ENCODE peak calls at places on chromosomes 16 and 17, in five cellular contexts. Q is AG04450, Y is cardiac muscle cell, F is sigmoid colon, L is neural progenitor cell. N is an unnamed sample.

GRCh38 chr17:80254396-80255241 is 6.0 kb upstream of the RNF213 start:
- DNase-seq in Q (peak), Y (peak), F (no peak), L (no peak), N (peak)

GRCh38 chr17:75457047-75457654 is 716 bp downstream of the TMEM94 start:
- DNase-seq in Q (no peak), Y (peak), F (no peak), L (peak), N (no peak)

GRCh38 chr16:11632455-11632921 is 35.8 kb upstream of the SNN start:
- DNase-seq in Q (peak), Y (peak), F (peak), L (peak), N (no peak)

GRCh38 chr16:46900464-46901235 is 16.5 kb downstream of the GPT2 start:
- DNase-seq in Q (no peak), Y (no peak), F (no peak), L (no peak), N (no peak)

GRCh38 chr16:72635694-72636093 is 412.2 kb downstream of the ZFHX3 start:
- DNase-seq in Q (no peak), Y (no peak), F (no peak), L (no peak), N (no peak)

GRCh38 chr17:75854111-75854748 is 905 bp downstream of the WBP2 start:
- DNase-seq in Q (no peak), Y (peak), F (peak), L (peak), N (no peak)

GRCh38 chr16:23330583-23331249 is 28.6 kb downstream of the SCNN1B start:
- DNase-seq in Q (no peak), Y (no peak), F (no peak), L (no peak), N (no peak)

GRCh38 chr16:47045459-47045858 is 72.0 kb upstream of the DNAJA2 start:
- DNase-seq in Q (no peak), Y (peak), F (no peak), L (no peak), N (no peak)

GRCh38 chr16:85458952-85459351 is 154.2 kb upstream of the GSE1 start:
- DNase-seq in Q (no peak), Y (no peak), F (no peak), L (no peak), N (no peak)

GRCh38 chr17:29080323-29080722 is 37.4 kb downstream of the PIPOX start:
- DNase-seq in Q (no peak), Y (no peak), F (no peak), L (no peak), N (no peak)

GRCh38 chr16:11586856-11587642 is at the start of gene LITAF:
- DNase-seq in Q (no peak), Y (peak), F (peak), L (peak), N (no peak)

GRCh38 chr17:77720946-77721822 is 237.3 kb upstream of the TNRC6C start:
- DNase-seq in Q (no peak), Y (no peak), F (no peak), L (no peak), N (no peak)

GRCh38 chr17:75047398-75048098 is 523 bp downstream of the KCTD2 start:
- DNase-seq in Q (no peak), Y (peak), F (peak), L (peak), N (no peak)

GRCh38 chr16:9695152-9695551 is 487.1 kb downstream of the GRIN2A start:
- DNase-seq in Q (no peak), Y (no peak), F (no peak), L (peak), N (no peak)

DNA sequence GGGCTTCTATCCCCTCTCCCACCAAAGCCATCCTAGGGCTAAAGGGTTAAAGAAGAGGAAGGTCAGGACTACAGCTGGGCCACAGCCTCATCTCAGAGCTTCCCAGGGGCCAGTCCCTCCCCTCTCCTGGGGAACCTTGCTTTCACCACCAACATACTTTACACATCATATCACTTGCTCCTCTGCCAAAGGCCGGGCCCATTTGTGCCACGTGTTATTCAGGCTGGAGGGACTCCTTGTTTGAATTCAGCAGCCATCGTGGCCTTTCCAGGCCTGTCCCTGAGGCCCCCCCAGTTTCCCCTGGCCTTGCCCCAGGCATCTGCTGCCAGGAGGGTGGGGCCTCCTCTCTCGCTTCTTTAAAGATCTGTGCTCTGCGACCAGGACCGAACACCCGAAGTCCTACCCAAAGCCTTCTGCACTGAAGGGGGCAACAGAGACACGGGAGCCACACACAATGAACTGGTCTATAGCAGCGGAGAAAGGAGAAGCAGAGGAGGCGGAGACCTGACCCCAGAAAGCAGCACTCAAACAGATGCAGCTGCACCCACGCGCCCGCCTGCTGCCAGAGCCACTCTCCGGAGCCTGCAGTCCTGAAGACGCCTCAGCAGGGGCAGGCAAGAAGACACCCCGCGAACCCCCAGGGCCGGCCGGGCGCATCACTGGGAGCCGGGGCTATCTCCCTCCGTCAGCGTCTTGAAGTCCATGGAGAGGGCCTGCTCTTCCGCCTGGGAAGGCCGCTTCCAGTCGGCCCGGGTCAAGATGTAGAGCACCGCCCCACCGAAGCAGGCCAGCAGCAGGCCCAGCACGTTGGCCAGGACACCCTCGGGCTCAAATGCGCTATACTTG is 12.1 kb downstream of the CYB561 start:
- DNase-seq in Q (peak), Y (peak), F (peak), L (no peak), N (peak)
- H3K4me3 ChIP-seq in Q (no peak), Y (no peak), F (no peak), L (no peak), N (no peak)

GRCh38 chr17:46089389-46089965 is 90.4 kb downstream of the STH start:
- DNase-seq in Q (no peak), Y (no peak), F (no peak), L (no peak), N (no peak)
- TF ChIP-seq CTCF in Q (no peak), Y (no peak), F (no peak), L (no peak), N (no peak)

GRCh38 chr16:27234171-27234570 is 30.8 kb downstream of the KDM8 start:
- DNase-seq in Q (no peak), Y (no peak), F (peak), L (no peak), N (no peak)

GRCh38 chr16:27234603-27235002 is 31.3 kb downstream of the KDM8 start:
- DNase-seq in Q (no peak), Y (no peak), F (peak), L (no peak), N (no peak)

GRCh38 chr16:27236635-27237228 is 31.8 kb downstream of the NSMCE1 start:
- DNase-seq in Q (no peak), Y (no peak), F (peak), L (peak), N (no peak)

GRCh38 chr16:27235938-27236245 is 32.6 kb downstream of the KDM8 start:
- DNase-seq in Q (no peak), Y (no peak), F (peak), L (no peak), N (no peak)

DNA sequence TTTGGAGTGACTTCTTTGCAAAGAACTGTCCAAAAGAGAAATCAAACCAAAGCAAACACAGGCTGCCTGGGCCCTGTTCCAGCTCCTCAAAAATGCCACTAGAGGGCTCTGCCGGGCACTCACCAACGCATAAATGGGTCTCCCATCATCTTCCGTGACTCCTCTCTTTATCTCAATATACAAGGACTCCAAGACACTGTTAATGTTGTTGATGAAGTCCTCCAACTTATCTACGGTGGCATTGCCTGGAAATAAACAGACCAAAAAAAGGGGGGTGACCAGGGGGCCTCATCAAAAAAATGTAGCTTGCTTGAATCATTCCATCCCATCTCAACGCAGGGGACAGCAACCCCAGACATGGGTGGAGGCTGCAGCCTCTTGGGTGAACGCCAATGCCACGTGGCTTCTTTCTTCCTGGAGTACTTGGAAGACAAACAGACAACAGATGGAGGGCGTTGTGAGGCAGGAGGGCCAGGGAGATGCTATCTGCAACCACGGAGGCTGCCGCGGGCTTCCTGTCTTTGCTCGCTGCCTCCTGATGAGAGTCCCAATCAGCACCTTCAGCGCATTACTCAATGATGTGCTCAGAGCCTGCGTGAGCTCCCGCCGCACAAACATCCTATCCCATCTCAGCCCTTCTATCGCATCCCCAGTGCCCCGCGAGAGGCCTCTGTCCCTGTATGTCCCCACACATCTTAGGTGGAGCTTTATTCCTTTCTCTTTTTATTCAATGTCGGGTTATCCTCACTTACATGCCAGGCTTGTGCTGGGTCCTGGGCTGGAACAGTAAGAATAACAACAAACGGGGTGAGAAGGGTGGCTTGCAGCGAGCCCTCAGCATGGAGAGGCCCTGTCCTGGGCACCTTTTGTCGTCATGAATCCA is 32.0 kb downstream of the KDM8 start:
- DNase-seq in Q (no peak), Y (peak), F (peak), L (peak), N (peak)
- H3K4me3 ChIP-seq in Q (no peak), Y (no peak), F (peak), L (no peak), N (no peak)

GRCh38 chr16:79754081-79754872 is 153.7 kb upstream of the MAF start:
- DNase-seq in Q (no peak), Y (peak), F (no peak), L (no peak), N (no peak)
- TF ChIP-seq CTCF in Q (no peak), Y (peak), F (no peak), L (no peak), N (no peak)

GRCh38 chr17:42422412-42422957 is 571 bp downstream of the CAVIN1 start:
- DNase-seq in Q (no peak), Y (peak), F (peak), L (peak), N (no peak)

GRCh38 chr17:42422958-42423712 is at the start of gene CAVIN1:
- DNase-seq in Q (peak), Y (peak), F (peak), L (peak), N (peak)

GRCh38 chr17:42424991-42425610 is 2.0 kb upstream of the CAVIN1 start:
- DNase-seq in Q (no peak), Y (peak), F (peak), L (no peak), N (no peak)

GRCh38 chr17:42421479-42422332 is 1.4 kb downstream of the CAVIN1 start:
- DNase-seq in Q (no peak), Y (peak), F (peak), L (peak), N (no peak)

GRCh38 chr17:42423766-42424165 is 710 bp upstream of the CAVIN1 start:
- DNase-seq in Q (no peak), Y (no peak), F (peak), L (no peak), N (no peak)
- H3K4me3 ChIP-seq in Q (peak), Y (peak), F (peak), L (peak), N (peak)

DNA sequence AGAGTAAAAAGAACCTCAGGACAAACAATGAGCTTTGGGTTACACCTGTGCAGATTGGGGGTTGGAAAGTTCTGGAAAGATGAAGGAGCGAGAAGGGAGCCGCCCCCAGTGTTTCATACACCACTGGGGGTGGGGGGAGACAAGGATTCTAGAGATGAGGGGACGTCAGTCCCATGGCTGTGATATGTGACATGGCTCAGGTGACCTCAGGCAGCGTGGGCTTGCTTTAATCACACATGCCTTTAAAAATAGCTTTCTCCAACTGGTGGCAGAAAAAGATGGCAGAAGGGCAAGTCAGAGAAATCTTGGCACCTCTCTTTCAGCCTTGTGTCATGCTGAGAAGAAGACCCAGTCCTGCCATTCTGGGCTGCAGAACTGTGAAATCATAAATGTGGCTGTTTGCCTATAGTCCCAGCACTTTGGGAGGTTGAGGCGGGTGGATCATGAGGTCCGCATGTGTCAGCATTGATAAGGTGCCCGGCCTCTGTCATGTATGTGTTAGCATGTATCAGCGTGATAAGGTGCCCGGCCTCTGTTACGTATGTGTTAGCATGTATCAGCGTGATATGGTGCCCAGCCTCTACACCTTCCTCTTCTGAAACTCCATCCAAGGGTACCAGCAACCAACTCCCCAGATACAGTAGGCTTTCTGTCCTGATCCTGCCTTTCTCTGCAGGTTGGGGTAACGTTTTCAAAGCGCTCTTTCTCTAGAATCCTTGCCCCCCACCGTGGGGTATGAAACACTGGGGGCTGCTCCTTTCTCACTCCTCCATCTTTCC is 25.0 kb downstream of the WIPI1 start:
- DNase-seq in Q (no peak), Y (no peak), F (no peak), L (no peak), N (no peak)
- TF ChIP-seq CTCF in Q (no peak), Y (no peak), F (no peak), L (no peak), N (no peak)

DNA sequence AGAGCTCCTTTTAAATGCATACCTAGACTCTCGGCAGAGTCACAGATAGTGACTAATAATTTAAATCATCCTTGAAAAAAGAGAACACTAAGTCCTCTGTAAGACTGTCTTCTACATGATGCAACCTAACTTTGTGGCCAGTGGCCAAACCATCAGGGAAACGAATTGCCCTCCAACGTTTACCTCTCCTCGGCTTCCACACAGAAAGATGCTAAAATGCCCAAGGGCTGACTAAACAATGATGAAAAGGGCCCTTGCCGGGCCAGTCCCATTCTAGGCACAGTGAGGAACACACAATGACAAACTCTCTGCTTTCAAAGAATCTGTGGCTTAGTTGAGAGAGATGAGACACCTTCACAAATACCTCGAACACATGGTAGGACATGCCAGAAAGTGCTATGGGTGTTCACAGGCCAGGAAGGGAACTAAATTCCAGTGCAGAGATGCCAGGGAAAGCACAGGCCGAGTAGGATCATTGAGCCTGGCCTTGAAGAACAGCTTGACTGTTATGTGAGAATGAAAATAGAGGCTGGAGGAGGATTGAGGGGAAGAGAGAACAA is 35.3 kb upstream of the PITPNM3 start:
- DNase-seq in Q (peak), Y (peak), F (no peak), L (no peak), N (no peak)
- H3K4me3 ChIP-seq in Q (no peak), Y (no peak), F (no peak), L (no peak), N (no peak)

DNA sequence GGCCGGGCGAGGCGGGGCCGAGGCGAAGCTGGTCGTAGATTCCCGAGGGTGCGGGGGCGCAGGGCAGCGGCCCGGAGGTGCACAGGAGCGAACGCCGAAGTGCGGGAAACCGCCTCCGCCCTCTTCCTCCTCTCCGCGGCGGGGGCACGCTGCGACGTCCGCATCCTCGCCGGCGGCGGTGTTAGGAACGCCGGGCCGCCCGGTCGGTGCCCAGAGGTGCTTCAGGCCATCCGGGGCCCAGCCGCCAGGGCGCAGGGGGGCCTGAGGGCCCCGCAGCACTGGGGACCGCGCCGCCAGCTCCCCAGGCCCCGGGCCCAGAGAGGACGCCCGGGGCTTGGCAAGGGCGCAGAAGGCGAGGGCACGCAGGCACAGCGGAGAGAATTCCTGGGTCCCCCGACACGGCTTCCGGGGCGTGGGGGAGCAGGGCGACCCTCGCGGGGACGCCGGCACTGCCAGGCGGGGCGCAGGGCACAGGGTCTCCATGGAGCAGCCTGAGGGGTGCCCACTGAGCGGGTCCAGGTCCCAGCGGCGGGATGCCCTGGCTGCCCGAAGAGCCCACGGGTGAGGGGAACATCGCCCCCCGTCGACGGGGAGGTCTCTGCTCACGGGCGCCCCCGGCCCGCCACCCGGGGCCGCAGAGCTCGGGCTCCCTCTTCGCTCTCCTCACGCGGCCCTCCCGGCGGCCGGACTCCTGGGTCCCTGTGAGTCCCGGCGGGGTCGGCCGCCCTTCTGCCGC is 576 bp downstream of the EPOP start:
- DNase-seq in Q (no peak), Y (no peak), F (no peak), L (peak), N (no peak)
- TF ChIP-seq CTCF in Q (no peak), Y (no peak), F (no peak), L (peak), N (no peak)

GRCh38 chr16:30185141-30185682 is 1.8 kb downstream of the CORO1A start:
- DNase-seq in Q (no peak), Y (no peak), F (peak), L (no peak), N (no peak)
- H3K4me3 ChIP-seq in Q (no peak), Y (no peak), F (no peak), L (no peak), N (no peak)

GRCh38 chr16:27634781-27635180 is 84.8 kb downstream of the KATNIP start:
- DNase-seq in Q (peak), Y (peak), F (no peak), L (no peak), N (no peak)

GRCh38 chr16:27638833-27639587 is 89.1 kb downstream of the KATNIP start:
- DNase-seq in Q (no peak), Y (no peak), F (no peak), L (no peak), N (no peak)

GRCh38 chr16:27633721-27634120 is 83.8 kb downstream of the KATNIP start:
- DNase-seq in Q (no peak), Y (no peak), F (no peak), L (no peak), N (no peak)

GRCh38 chr16:27639588-27640276 is 89.8 kb downstream of the KATNIP start:
- DNase-seq in Q (peak), Y (peak), F (no peak), L (peak), N (peak)

GRCh38 chr16:27636453-27637200 is 86.7 kb downstream of the KATNIP start:
- DNase-seq in Q (no peak), Y (no peak), F (no peak), L (peak), N (no peak)
- TF ChIP-seq CTCF in Q (no peak), Y (no peak), F (no peak), L (no peak), N (no peak)